ENCODE peak calls at places on chromosomes 5 and 9, in five cellular contexts. T is aorta; K is HEK293T; E is nucleus accumbens; V is CD8-positive, alpha-beta T cell. O is an unnamed sample.

GRCh38 chr9:89928106-89928505 is 323.3 kb downstream of the GADD45G start:
- DNase-seq in T (no peak), K (no peak), E (no peak), V (no peak), O (no peak)

GRCh38 chr5:173823274-173823644 is 64.9 kb upstream of the CPEB4 start:
- DNase-seq in T (no peak), K (no peak), E (no peak), V (no peak), O (no peak)

GRCh38 chr9:137487454-137488329 is 28.6 kb upstream of the NSMF start:
- DNase-seq in T (no peak), K (no peak), E (no peak), V (no peak), O (no peak)

GRCh38 chr5:43019615-43020293 is 20.4 kb downstream of the ANXA2R start:
- DNase-seq in T (peak), K (no peak), E (no peak), V (peak), O (peak)

GRCh38 chr5:39130716-39131115 is 56.5 kb upstream of the RICTOR start:
- DNase-seq in T (no peak), K (no peak), E (no peak), V (no peak), O (no peak)

GRCh38 chr9:70998962-70999361 is 122.5 kb downstream of the TRPM3 start:
- DNase-seq in T (no peak), K (no peak), E (no peak), V (no peak), O (no peak)

GRCh38 chr9:105355810-105356209 is 92.0 kb upstream of the FSD1L start:
- DNase-seq in T (no peak), K (no peak), E (no peak), V (no peak), O (no peak)

GRCh38 chr5:10307206-10308148 is at the start of gene CMBL:
- DNase-seq in T (peak), K (peak), E (peak), V (peak), O (peak)

GRCh38 chr5:43190755-43191603 is 1.0 kb upstream of the NIM1K start:
- DNase-seq in T (no peak), K (no peak), E (no peak), V (no peak), O (no peak)

O was measured in T-cell.